ENCODE peak calls at places on chromosomes 6 and 20, in ten cellular contexts. One of them, this sample, is unnamed.
A peak's percentile ranks its signal among the peaks of the same experiment; 100 is the strongest.

GRCh38 chr20:59820204-59821041 is 113.0 kb downstream of the SYCP2 start:
- DNase-seq in GM12878: no peak
- DNase-seq in adrenal gland: no peak
- DNase-seq in fibroblast of mammary gland: no peak
- DNase-seq in hepatocyte: no peak
- DNase-seq in astrocyte of the spinal cord: no peak
- DNase-seq in MM.1S: no peak
- DNase-seq in epithelial cell of esophagus: peak; percentile 63
- DNase-seq in CD8-positive, alpha-beta T cell: no peak
- DNase-seq in astrocyte: no peak
- DNase-seq in this sample: no peak

GRCh38 chr20:1945134-1945618 is 48.7 kb downstream of the PDYN start:
- DNase-seq in MM.1S: no peak
- DNase-seq in adrenal gland: peak; percentile 92
- DNase-seq in fibroblast of mammary gland: peak; percentile 84
- DNase-seq in astrocyte: no peak
- DNase-seq in hepatocyte: peak; percentile 28
- DNase-seq in astrocyte of the spinal cord: no peak
- DNase-seq in CD8-positive, alpha-beta T cell: no peak
- DNase-seq in GM12878: no peak
- DNase-seq in epithelial cell of esophagus: peak; percentile 22
- DNase-seq in this sample: no peak

GRCh38 chr6:31850765-31851484 is 11.7 kb downstream of the NEU1 start:
- DNase-seq in GM12878: no peak
- DNase-seq in astrocyte of the spinal cord: no peak
- DNase-seq in epithelial cell of esophagus: no peak
- DNase-seq in MM.1S: no peak
- DNase-seq in fibroblast of mammary gland: no peak
- DNase-seq in astrocyte: no peak
- DNase-seq in CD8-positive, alpha-beta T cell: no peak
- DNase-seq in adrenal gland: no peak
- DNase-seq in hepatocyte: no peak
- DNase-seq in this sample: no peak

GRCh38 chr20:6769953-6770831 is 2.7 kb downstream of the BMP2 start:
- DNase-seq in CD8-positive, alpha-beta T cell: no peak
- DNase-seq in fibroblast of mammary gland: no peak
- DNase-seq in astrocyte of the spinal cord: peak; percentile 37
- DNase-seq in adrenal gland: peak; percentile 31
- DNase-seq in epithelial cell of esophagus: peak; percentile 59
- DNase-seq in MM.1S: no peak
- DNase-seq in astrocyte: peak; percentile 23
- DNase-seq in hepatocyte: peak; percentile 79
- DNase-seq in GM12878: no peak
- DNase-seq in this sample: peak; percentile 14

GRCh38 chr20:20371681-20372080 is 3.8 kb downstream of the INSM1 start:
- DNase-seq in fibroblast of mammary gland: no peak
- DNase-seq in hepatocyte: no peak
- DNase-seq in MM.1S: no peak
- DNase-seq in CD8-positive, alpha-beta T cell: no peak
- DNase-seq in astrocyte of the spinal cord: no peak
- DNase-seq in epithelial cell of esophagus: no peak
- DNase-seq in astrocyte: no peak
- DNase-seq in adrenal gland: no peak
- DNase-seq in GM12878: no peak
- DNase-seq in this sample: no peak

GRCh38 chr20:37881601-37882343 is 21.2 kb upstream of the VSTM2L start:
- DNase-seq in astrocyte of the spinal cord: no peak
- DNase-seq in astrocyte: no peak
- DNase-seq in CD8-positive, alpha-beta T cell: no peak
- DNase-seq in fibroblast of mammary gland: no peak
- DNase-seq in GM12878: no peak
- DNase-seq in hepatocyte: no peak
- DNase-seq in MM.1S: no peak
- DNase-seq in adrenal gland: no peak
- DNase-seq in epithelial cell of esophagus: no peak
- DNase-seq in this sample: no peak

GRCh38 chr20:4045741-4046140 is 30.4 kb upstream of the RNF24 start:
- DNase-seq in adrenal gland: no peak
- DNase-seq in epithelial cell of esophagus: peak; percentile 60
- DNase-seq in CD8-positive, alpha-beta T cell: no peak
- DNase-seq in GM12878: no peak
- DNase-seq in hepatocyte: no peak
- DNase-seq in astrocyte of the spinal cord: peak; percentile 50
- DNase-seq in fibroblast of mammary gland: peak; percentile 79
- DNase-seq in astrocyte: peak; percentile 69
- DNase-seq in MM.1S: no peak
- DNase-seq in this sample: peak; percentile 34

GRCh38 chr6:33905081-33905609 is 101.3 kb upstream of the MLN start:
- DNase-seq in epithelial cell of esophagus: no peak
- DNase-seq in hepatocyte: no peak
- DNase-seq in adrenal gland: no peak
- DNase-seq in CD8-positive, alpha-beta T cell: peak; percentile 37
- DNase-seq in MM.1S: no peak
- DNase-seq in astrocyte: no peak
- DNase-seq in astrocyte of the spinal cord: no peak
- DNase-seq in GM12878: peak; percentile 9
- DNase-seq in fibroblast of mammary gland: no peak
- DNase-seq in this sample: no peak

GRCh38 chr6:75882734-75883133 is 133.7 kb downstream of the MYO6 start:
- DNase-seq in astrocyte: peak; percentile 51
- DNase-seq in astrocyte of the spinal cord: peak; percentile 48
- DNase-seq in hepatocyte: no peak
- DNase-seq in fibroblast of mammary gland: peak; percentile 75
- DNase-seq in GM12878: no peak
- DNase-seq in MM.1S: no peak
- DNase-seq in epithelial cell of esophagus: peak; percentile 84
- DNase-seq in adrenal gland: no peak
- DNase-seq in CD8-positive, alpha-beta T cell: no peak
- DNase-seq in this sample: peak; percentile 88

GRCh38 chr6:106411643-106412200 is 51.2 kb downstream of the CRYBG1 start:
- DNase-seq in astrocyte: no peak
- DNase-seq in epithelial cell of esophagus: peak; percentile 21
- DNase-seq in MM.1S: no peak
- DNase-seq in GM12878: no peak
- DNase-seq in CD8-positive, alpha-beta T cell: no peak
- DNase-seq in adrenal gland: no peak
- DNase-seq in hepatocyte: peak; percentile 26
- DNase-seq in astrocyte of the spinal cord: no peak
- DNase-seq in fibroblast of mammary gland: no peak
- DNase-seq in this sample: no peak

GRCh38 chr6:2579241-2579761 is 171.4 kb downstream of the MYLK4 start:
- DNase-seq in hepatocyte: peak; percentile 19
- DNase-seq in epithelial cell of esophagus: peak; percentile 25
- DNase-seq in astrocyte: peak; percentile 4
- DNase-seq in MM.1S: no peak
- DNase-seq in CD8-positive, alpha-beta T cell: no peak
- DNase-seq in fibroblast of mammary gland: peak; percentile 49
- DNase-seq in astrocyte of the spinal cord: no peak
- DNase-seq in GM12878: no peak
- DNase-seq in adrenal gland: no peak
- DNase-seq in this sample: peak; percentile 73

GRCh38 chr6:14661188-14661587 is 543.6 kb downstream of the CD83 start:
- DNase-seq in adrenal gland: no peak
- DNase-seq in astrocyte of the spinal cord: no peak
- DNase-seq in epithelial cell of esophagus: peak; percentile 39
- DNase-seq in hepatocyte: peak; percentile 46
- DNase-seq in fibroblast of mammary gland: no peak
- DNase-seq in astrocyte: no peak
- DNase-seq in CD8-positive, alpha-beta T cell: no peak
- DNase-seq in MM.1S: peak; percentile 71
- DNase-seq in GM12878: peak; percentile 47
- DNase-seq in this sample: no peak

GRCh38 chr20:17909745-17910345 is 58.7 kb downstream of the SNX5 start:
- DNase-seq in hepatocyte: no peak
- DNase-seq in GM12878: no peak
- DNase-seq in fibroblast of mammary gland: no peak
- DNase-seq in CD8-positive, alpha-beta T cell: no peak
- DNase-seq in MM.1S: no peak
- DNase-seq in astrocyte of the spinal cord: no peak
- DNase-seq in adrenal gland: no peak
- DNase-seq in epithelial cell of esophagus: no peak
- DNase-seq in astrocyte: peak; percentile 18
- DNase-seq in this sample: no peak

GRCh38 chr20:46694484-46694883 is 5.2 kb upstream of the TP53RK start:
- DNase-seq in MM.1S: peak; percentile 38
- DNase-seq in astrocyte: no peak
- DNase-seq in adrenal gland: no peak
- DNase-seq in fibroblast of mammary gland: peak; percentile 78
- DNase-seq in hepatocyte: no peak
- DNase-seq in CD8-positive, alpha-beta T cell: no peak
- DNase-seq in GM12878: peak; percentile 27
- DNase-seq in epithelial cell of esophagus: peak; percentile 30
- DNase-seq in astrocyte of the spinal cord: peak; percentile 18
- DNase-seq in this sample: no peak

GRCh38 chr20:45518282-45518681 is 2.9 kb upstream of the SPINT3 start:
- DNase-seq in hepatocyte: no peak
- DNase-seq in CD8-positive, alpha-beta T cell: no peak
- DNase-seq in MM.1S: no peak
- DNase-seq in GM12878: no peak
- DNase-seq in adrenal gland: peak; percentile 9
- DNase-seq in fibroblast of mammary gland: peak; percentile 11
- DNase-seq in astrocyte of the spinal cord: no peak
- DNase-seq in astrocyte: no peak
- DNase-seq in epithelial cell of esophagus: peak; percentile 91
- DNase-seq in this sample: no peak

GRCh38 chr6:141401851-141402250 is 730.9 kb upstream of the GJE1 start:
- DNase-seq in fibroblast of mammary gland: peak; percentile 33
- DNase-seq in hepatocyte: peak; percentile 22
- DNase-seq in MM.1S: no peak
- DNase-seq in CD8-positive, alpha-beta T cell: no peak
- DNase-seq in epithelial cell of esophagus: no peak
- DNase-seq in astrocyte: no peak
- DNase-seq in GM12878: no peak
- DNase-seq in adrenal gland: no peak
- DNase-seq in astrocyte of the spinal cord: no peak
- DNase-seq in this sample: no peak

DNA sequence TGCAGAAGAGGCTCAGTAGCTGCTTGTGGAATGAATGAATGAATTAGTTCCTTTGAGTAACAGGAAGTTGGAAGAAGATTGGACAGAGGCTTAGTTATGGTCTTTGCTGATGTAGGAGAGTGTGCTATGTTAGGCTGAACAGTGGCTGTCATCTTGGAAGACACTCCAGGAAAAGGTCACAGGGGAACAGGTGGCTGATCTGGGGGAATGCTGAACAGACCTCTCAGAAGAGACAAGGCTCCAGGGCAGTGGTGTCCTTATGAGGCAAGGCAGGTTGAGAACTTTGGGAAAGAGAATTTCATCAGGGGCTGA is 62.3 kb downstream of the UTRN start:
- DNase-seq in epithelial cell of esophagus: no peak
- DNase-seq in adrenal gland: no peak
- DNase-seq in astrocyte: no peak
- DNase-seq in MM.1S: no peak
- DNase-seq in CD8-positive, alpha-beta T cell: no peak
- DNase-seq in fibroblast of mammary gland: no peak
- DNase-seq in hepatocyte: no peak
- DNase-seq in GM12878: no peak
- DNase-seq in astrocyte of the spinal cord: no peak
- DNase-seq in this sample: no peak
- H3K4me3 ChIP-seq in epithelial cell of esophagus: no peak overlapping the region
- H3K4me3 ChIP-seq in adrenal gland: no peak overlapping the region
- H3K4me3 ChIP-seq in astrocyte: peak overlapping the region; percentile 13
- H3K4me3 ChIP-seq in MM.1S: no peak overlapping the region
- H3K4me3 ChIP-seq in CD8-positive, alpha-beta T cell: peak overlapping the region; percentile 31
- H3K4me3 ChIP-seq in fibroblast of mammary gland: no peak overlapping the region
- H3K4me3 ChIP-seq in hepatocyte: no peak overlapping the region
- H3K4me3 ChIP-seq in GM12878: peak overlapping the region; percentile 19
- H3K4me3 ChIP-seq in astrocyte of the spinal cord: no peak overlapping the region
- H3K4me3 ChIP-seq in this sample: no peak overlapping the region

DNA sequence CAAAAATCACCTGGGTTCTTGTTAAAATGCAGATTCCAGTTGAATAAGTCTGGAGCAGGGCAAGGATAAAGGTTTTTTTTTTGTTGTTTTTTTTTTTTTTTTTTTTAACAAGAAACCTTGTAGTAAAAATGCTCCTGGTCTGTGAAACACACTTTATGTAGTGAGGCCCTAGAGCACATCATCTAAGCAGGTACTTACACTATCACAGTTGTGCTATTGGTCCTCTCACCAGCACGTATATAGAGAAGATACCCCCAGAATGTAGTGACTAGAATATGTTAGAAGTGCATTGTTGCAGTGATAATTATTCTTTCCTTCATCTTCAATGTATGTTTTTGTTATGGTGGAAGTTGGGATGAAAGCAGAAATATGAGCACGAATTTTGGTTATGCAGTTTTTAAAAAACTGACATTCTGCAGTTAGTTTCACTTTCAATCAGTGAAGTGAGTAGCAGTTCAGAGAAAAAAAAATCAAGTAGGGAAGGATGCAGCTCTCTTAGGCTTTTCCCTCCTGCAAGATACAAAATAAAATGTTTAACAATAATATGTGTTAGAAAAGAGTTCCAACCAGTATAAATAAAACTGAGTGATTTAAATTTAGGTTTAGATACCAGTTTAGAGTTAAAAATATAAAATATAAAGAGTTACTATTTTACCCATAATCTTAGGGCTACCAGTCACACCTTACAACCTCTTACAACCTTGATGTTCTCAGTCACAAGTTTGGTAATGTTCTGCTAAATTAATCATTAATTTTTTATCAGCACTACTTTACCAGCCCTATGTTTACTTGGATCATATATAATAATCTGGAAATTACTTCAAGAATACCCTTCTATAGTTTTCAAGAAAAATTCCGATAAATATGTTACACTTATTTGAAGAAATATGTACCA is 9.2 kb upstream of the DEFB113 start:
- DNase-seq in hepatocyte: no peak
- DNase-seq in MM.1S: peak; percentile 23
- DNase-seq in CD8-positive, alpha-beta T cell: no peak
- DNase-seq in GM12878: no peak
- DNase-seq in astrocyte of the spinal cord: no peak
- DNase-seq in astrocyte: no peak
- DNase-seq in epithelial cell of esophagus: no peak
- DNase-seq in fibroblast of mammary gland: no peak
- DNase-seq in adrenal gland: no peak
- DNase-seq in this sample: no peak
- H3K4me3 ChIP-seq in hepatocyte: no peak overlapping the region
- H3K4me3 ChIP-seq in MM.1S: peak overlapping the region; percentile 64
- H3K4me3 ChIP-seq in CD8-positive, alpha-beta T cell: no peak overlapping the region
- H3K4me3 ChIP-seq in GM12878: peak overlapping the region; percentile 57
- H3K4me3 ChIP-seq in astrocyte of the spinal cord: no peak overlapping the region
- H3K4me3 ChIP-seq in astrocyte: no peak overlapping the region
- H3K4me3 ChIP-seq in epithelial cell of esophagus: no peak overlapping the region
- H3K4me3 ChIP-seq in fibroblast of mammary gland: no peak overlapping the region
- H3K4me3 ChIP-seq in adrenal gland: no peak overlapping the region
- H3K4me3 ChIP-seq in this sample: no peak overlapping the region

GRCh38 chr6:17204548-17204947 is 76.6 kb upstream of the RBM24 start:
- DNase-seq in hepatocyte: no peak
- DNase-seq in fibroblast of mammary gland: no peak
- DNase-seq in GM12878: no peak
- DNase-seq in adrenal gland: no peak
- DNase-seq in astrocyte: no peak
- DNase-seq in astrocyte of the spinal cord: no peak
- DNase-seq in CD8-positive, alpha-beta T cell: no peak
- DNase-seq in epithelial cell of esophagus: no peak
- DNase-seq in MM.1S: no peak
- DNase-seq in this sample: no peak
- H3K4me3 ChIP-seq in hepatocyte: no peak overlapping the region
- H3K4me3 ChIP-seq in fibroblast of mammary gland: no peak overlapping the region
- H3K4me3 ChIP-seq in GM12878: no peak overlapping the region
- H3K4me3 ChIP-seq in adrenal gland: no peak overlapping the region
- H3K4me3 ChIP-seq in astrocyte: no peak overlapping the region
- H3K4me3 ChIP-seq in astrocyte of the spinal cord: no peak overlapping the region
- H3K4me3 ChIP-seq in CD8-positive, alpha-beta T cell: no peak overlapping the region
- H3K4me3 ChIP-seq in epithelial cell of esophagus: no peak overlapping the region
- H3K4me3 ChIP-seq in MM.1S: no peak overlapping the region
- H3K4me3 ChIP-seq in this sample: no peak overlapping the region

GRCh38 chr6:100446922-100447899 is 17.5 kb downstream of the SIM1 start:
- DNase-seq in GM12878: no peak
- DNase-seq in CD8-positive, alpha-beta T cell: no peak
- DNase-seq in astrocyte of the spinal cord: peak; percentile 42
- DNase-seq in hepatocyte: no peak
- DNase-seq in astrocyte: no peak
- DNase-seq in adrenal gland: no peak
- DNase-seq in epithelial cell of esophagus: no peak
- DNase-seq in MM.1S: no peak
- DNase-seq in fibroblast of mammary gland: no peak
- DNase-seq in this sample: no peak
- H3K4me3 ChIP-seq in GM12878: no peak overlapping the region
- H3K4me3 ChIP-seq in CD8-positive, alpha-beta T cell: no peak overlapping the region
- H3K4me3 ChIP-seq in astrocyte of the spinal cord: peak overlapping the region; percentile 6
- H3K4me3 ChIP-seq in hepatocyte: no peak overlapping the region
- H3K4me3 ChIP-seq in astrocyte: peak overlapping the region; percentile 26
- H3K4me3 ChIP-seq in adrenal gland: no peak overlapping the region
- H3K4me3 ChIP-seq in epithelial cell of esophagus: no peak overlapping the region
- H3K4me3 ChIP-seq in MM.1S: no peak overlapping the region
- H3K4me3 ChIP-seq in fibroblast of mammary gland: no peak overlapping the region
- H3K4me3 ChIP-seq in this sample: peak overlapping the region; percentile 9

This sample was measured in brain microvascular endothelial cell.